ENCODE peak calls at places on chromosomes 13 and 19, in ten cellular contexts. I is CD8-positive, alpha-beta T cell; C is dorsolateral prefrontal cortex; S is body of pancreas; N is Peyer's patch; D is K562; H is NB4; O is fibroblast of mammary gland; Z is uterus; E is lung. A is an unnamed sample.
A peak's percentile ranks its signal among the peaks of the same experiment; 100 is the strongest.

GRCh38 chr19:44757057-44757734 is 8.7 kb downstream of the BCL3 start:
- DNase-seq in E (no peak), N (no peak), O (peak; percentile 82), Z (peak; percentile 73), H (no peak), D (peak; percentile 69), I (no peak), C (no peak), S (peak; percentile 55), A (peak; percentile 39)

GRCh38 chr13:24005711-24006281 is 108.5 kb upstream of the C1QTNF9B start:
- DNase-seq in Z (no peak), E (no peak), C (no peak), S (no peak), O (no peak), I (no peak), H (no peak), D (no peak), N (no peak), A (no peak)

GRCh38 chr13:41603917-41604316 is 146.6 kb downstream of the RGCC start:
- DNase-seq in E (no peak), I (no peak), O (peak; percentile 88), Z (no peak), D (peak; percentile 11), H (peak; percentile 10), C (no peak), N (no peak), S (no peak), A (no peak)

GRCh38 chr19:43820098-43820860 is 6.8 kb upstream of the ZNF283 start:
- DNase-seq in E (no peak), N (no peak), D (no peak), I (no peak), O (peak; percentile 55), C (peak; percentile 62), Z (peak; percentile 20), S (peak; percentile 24), H (no peak), A (no peak)

GRCh38 chr19:45380107-45380506 is 9.7 kb upstream of the ERCC2 start:
- DNase-seq in Z (no peak), H (no peak), O (no peak), N (no peak), I (no peak), E (no peak), D (no peak), C (no peak), S (no peak), A (no peak)

GRCh38 chr13:70125693-70126092 is 17.4 kb upstream of the KLHL1 start:
- DNase-seq in I (no peak), Z (no peak), D (no peak), E (no peak), C (no peak), O (no peak), H (no peak), S (no peak), N (no peak), A (no peak)

GRCh38 chr19:41144403-41144802 is 30.2 kb downstream of the CYP2F1 start:
- DNase-seq in N (peak; percentile 84), S (peak; percentile 81), E (peak; percentile 85), H (peak; percentile 76), D (peak; percentile 63), O (peak; percentile 82), C (peak; percentile 72), Z (peak; percentile 69), I (peak; percentile 83), A (peak; percentile 77)

GRCh38 chr19:41944336-41944735 is 14.8 kb downstream of the RABAC1 start:
- DNase-seq in S (no peak), N (no peak), D (no peak), Z (no peak), H (no peak), I (no peak), O (peak; percentile 34), C (no peak), E (no peak), A (no peak)

GRCh38 chr19:30564551-30565011 is 192.4 kb downstream of the ZNF536 start:
- DNase-seq in Z (no peak), I (no peak), O (no peak), C (peak; percentile 53), S (no peak), N (no peak), H (no peak), E (no peak), D (no peak), A (no peak)

GRCh38 chr19:46863818-46864629 is 3.2 kb downstream of the ARHGAP35 start:
- DNase-seq in E (peak; percentile 81), H (no peak), S (peak; percentile 51), Z (peak; percentile 12), C (no peak), N (no peak), O (peak; percentile 48), D (no peak), I (no peak), A (no peak)

DNA sequence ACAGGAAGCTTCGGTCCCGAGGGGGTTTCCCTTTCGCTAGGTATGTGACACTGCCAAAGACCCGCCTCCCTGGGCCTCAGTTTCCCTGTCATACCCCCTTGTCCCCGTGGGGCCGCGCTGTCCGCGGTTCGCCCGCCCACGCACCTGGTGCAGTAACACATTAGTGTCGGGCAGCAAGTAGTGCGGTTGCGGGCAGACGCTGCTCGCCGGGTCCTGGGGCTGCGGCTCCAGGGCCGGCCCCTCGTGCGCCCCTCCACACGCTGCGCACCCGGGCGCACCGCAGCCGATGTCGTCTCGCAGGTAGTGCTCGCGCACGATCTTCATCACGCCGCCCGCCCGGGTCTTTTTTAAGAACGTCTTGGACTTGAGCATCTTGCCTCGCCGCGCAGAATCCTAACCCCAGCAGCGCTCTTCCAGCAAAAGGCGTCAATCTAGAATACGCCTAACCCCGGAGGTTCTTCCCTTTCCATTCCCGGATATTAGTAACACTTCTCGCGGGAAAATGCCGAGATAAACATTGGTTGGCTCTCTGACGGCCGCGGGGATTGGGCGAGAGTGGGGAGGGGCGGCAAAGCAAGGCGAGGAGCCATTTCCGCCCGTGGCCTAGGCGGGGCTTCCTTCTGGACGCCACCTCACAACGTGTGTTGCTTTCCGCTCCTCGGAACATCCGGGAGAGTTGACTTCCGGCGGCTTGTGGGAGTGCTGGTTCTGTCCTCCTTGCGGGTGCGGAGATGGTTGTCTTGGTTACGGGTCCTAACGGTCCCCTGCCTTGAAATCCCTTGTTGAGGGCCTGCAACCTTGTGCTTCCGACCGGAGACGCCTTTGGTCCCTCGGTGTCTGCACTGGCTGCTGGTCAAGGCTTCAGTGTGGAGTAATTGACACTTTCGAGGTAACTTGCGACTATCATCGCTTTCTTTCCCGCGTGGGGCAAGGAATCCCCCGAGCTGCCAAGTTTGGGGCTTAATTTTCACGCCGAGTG is at the start of the genes DIS3 and PIBF1:
- DNase-seq in C (peak; percentile 96), H (peak; percentile 99), I (peak; percentile 88), O (peak; percentile 97), Z (peak; percentile 96), E (peak; percentile 98), N (peak; percentile 96), D (peak; percentile 82), S (peak; percentile 97), A (peak; percentile 97)
- TF ChIP-seq CTCF in C (no peak), H (no peak), I (no peak), O (no peak), Z (no peak), E (no peak), N (no peak), D (no peak), S (no peak), A (no peak)

GRCh38 chr19:54430306-54431254 is 15.3 kb downstream of the TTYH1 start:
- DNase-seq in H (peak; percentile 52), Z (no peak), E (no peak), N (peak; percentile 34), S (peak; percentile 73), C (no peak), D (peak; percentile 84), I (peak; percentile 17), O (no peak), A (peak; percentile 83)
- TF ChIP-seq CTCF in H (peak; percentile 23), Z (no peak), E (no peak), N (no peak), S (peak; percentile 46), C (peak; percentile 36), D (peak; percentile 43), I (peak; percentile 13), O (no peak), A (no peak)

GRCh38 chr19:51301266-51301665 is 10.2 kb upstream of the IGLON5 start:
- DNase-seq in S (no peak), E (no peak), D (no peak), I (no peak), O (no peak), N (no peak), C (no peak), H (no peak), Z (no peak), A (no peak)
- TF ChIP-seq CTCF in S (no peak), E (no peak), D (no peak), I (no peak), O (no peak), N (no peak), C (no peak), H (no peak), Z (no peak), A (no peak)

GRCh38 chr19:39412867-39413268 is 399 bp downstream of the PLEKHG2 start:
- DNase-seq in S (peak; percentile 31), D (no peak), C (no peak), I (no peak), N (peak; percentile 47), O (no peak), E (no peak), H (no peak), Z (no peak), A (no peak)
- TF ChIP-seq CTCF in S (no peak), D (no peak), C (no peak), I (no peak), N (no peak), O (no peak), E (no peak), H (no peak), Z (no peak), A (peak; percentile 52)

DNA sequence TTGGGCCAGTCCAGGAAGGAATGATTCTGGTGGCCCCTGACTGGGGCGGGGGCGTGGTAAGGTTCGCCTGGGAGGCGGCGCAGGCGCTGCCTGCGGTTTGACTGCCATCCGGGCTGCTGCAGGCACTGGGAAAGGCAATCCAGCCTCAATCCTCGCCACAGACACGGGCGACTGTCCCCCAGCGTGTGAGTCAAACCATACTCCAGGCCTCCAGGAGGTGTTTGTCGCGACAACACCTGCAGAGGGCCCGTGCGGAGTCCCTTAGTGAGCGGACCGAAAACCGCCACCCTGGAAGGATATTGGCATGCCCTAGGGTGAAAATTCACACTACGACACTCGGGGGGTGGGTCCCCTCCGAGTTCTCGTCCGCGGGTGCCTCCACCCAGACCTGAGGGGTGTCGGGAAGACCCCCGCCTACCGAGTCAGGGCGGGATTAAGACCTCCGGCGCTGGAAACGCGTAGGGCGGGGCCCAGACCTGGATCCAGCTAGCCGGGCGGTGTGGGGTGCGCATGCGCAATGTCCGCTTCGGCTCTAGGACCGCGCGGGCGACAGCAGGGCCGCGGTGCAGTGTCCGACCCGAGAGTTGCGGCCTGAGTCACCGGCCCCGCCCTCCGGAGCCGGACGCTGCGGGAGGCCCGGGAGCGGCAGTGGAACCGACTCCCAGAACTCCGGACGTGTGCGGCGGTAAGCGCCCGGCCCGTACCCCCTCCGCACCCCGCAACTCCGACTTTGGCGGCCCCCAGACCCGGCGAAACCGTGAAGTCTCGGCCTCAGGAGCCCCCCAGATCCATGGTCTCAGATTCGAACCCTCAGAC is at the start of gene CAPNS1:
- DNase-seq in I (peak; percentile 91), Z (peak; percentile 97), N (peak; percentile 92), C (peak; percentile 94), E (peak; percentile 97), D (peak; percentile 96), O (peak; percentile 93), H (peak; percentile 94), S (peak; percentile 97), A (peak; percentile 97)
- TF ChIP-seq CTCF in I (peak; percentile 26), Z (no peak), N (no peak), C (no peak), E (no peak), D (no peak), O (no peak), H (no peak), S (peak; percentile 25), A (no peak)

GRCh38 chr13:51832471-51833152 is 12.4 kb downstream of the TMEM272 start:
- DNase-seq in N (peak; percentile 56), H (peak; percentile 88), Z (no peak), I (peak; percentile 51), D (no peak), C (no peak), O (peak; percentile 31), S (peak; percentile 47), E (no peak), A (no peak)
- TF ChIP-seq CTCF in N (no peak), H (peak; percentile 51), Z (peak; percentile 34), I (peak; percentile 62), D (peak; percentile 42), C (peak; percentile 36), O (peak; percentile 30), S (peak; percentile 55), E (peak; percentile 37), A (no peak)